ENCODE peak calls at places on chromosome 18, in five cellular contexts. N is fibroblast of lung, O is transverse colon, Y is heart right ventricle, X is neural progenitor cell. E is an unnamed sample. For H3K4me1, the result is how much of the 10 kb centered on the place peaks cover.

GRCh38 chr18:22946217-22946616 is 13.1 kb downstream of the RBBP8 start:
- DNase-seq in N (no peak), O (no peak), Y (no peak), X (no peak), E (no peak)

GRCh38 chr18:26453370-26454030 is 94.9 kb downstream of the KCTD1 start:
- DNase-seq in N (no peak), O (no peak), Y (no peak), X (no peak), E (no peak)

GRCh38 chr18:35729971-35730668 is 148.6 kb downstream of the GALNT1 start:
- DNase-seq in N (peak), O (no peak), Y (no peak), X (no peak), E (no peak)

GRCh38 chr18:73458186-73458964 is 590.6 kb upstream of the NETO1 start:
- DNase-seq in N (no peak), O (no peak), Y (no peak), X (no peak), E (no peak)

GRCh38 chr18:58113337-58113736 is 69.3 kb downstream of the NEDD4L start:
- DNase-seq in N (no peak), O (no peak), Y (no peak), X (no peak), E (no peak)

GRCh38 chr18:56286775-56287174 is 351.6 kb downstream of the TXNL1 start:
- DNase-seq in N (peak), O (no peak), Y (no peak), X (no peak), E (no peak)

GRCh38 chr18:55096261-55097026 is 137.2 kb upstream of the CCDC68 start:
- DNase-seq in N (peak), O (peak), Y (peak), X (peak), E (peak)

GRCh38 chr18:2846241-2846637 is 567 bp upstream of the EMILIN2 start:
- DNase-seq in N (peak), O (no peak), Y (no peak), X (peak), E (peak)

GRCh38 chr18:45275367-45276113 is 339.7 kb upstream of the SLC14A2 start:
- DNase-seq in N (peak), O (no peak), Y (no peak), X (peak), E (peak)

GRCh38 chr18:59220164-59220783 is 316 bp downstream of the GRP start:
- DNase-seq in N (no peak), O (no peak), Y (no peak), X (peak), E (no peak)

DNA sequence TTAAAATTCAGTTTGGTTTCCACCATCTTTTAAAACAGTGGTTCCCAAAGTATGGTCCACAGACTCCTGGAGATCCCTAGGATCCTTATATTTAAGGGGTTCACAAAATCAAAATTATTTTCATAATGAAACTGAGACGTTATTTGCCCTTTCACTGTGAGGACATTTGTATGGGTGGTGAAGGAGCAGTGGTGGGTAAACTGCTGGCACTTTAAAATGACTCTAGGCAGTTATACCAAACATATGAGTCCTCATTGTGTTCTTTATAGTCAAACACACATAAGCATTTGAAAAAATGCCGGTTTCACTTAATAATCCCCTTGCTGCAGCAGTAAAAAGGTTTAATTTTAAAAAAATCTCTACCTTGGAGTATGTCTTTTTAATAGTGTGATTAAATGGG is 7.2 kb downstream of the SMAD4 start:
- DNase-seq in N (no peak), O (no peak), Y (no peak), X (no peak), E (no peak)
- H3K4me1 ChIP-seq in N (under half), O (under half), Y (half or more), X (under half), E (under half)

GRCh38 chr18:79404567-79404910 is 8.8 kb downstream of the NFATC1 start:
- DNase-seq in N (no peak), O (no peak), Y (no peak), X (no peak), E (no peak)

GRCh38 chr18:79405781-79406575 is 10.2 kb downstream of the NFATC1 start:
- DNase-seq in N (no peak), O (peak), Y (peak), X (no peak), E (no peak)

GRCh38 chr18:79406708-79407107 is 11.0 kb downstream of the NFATC1 start:
- DNase-seq in N (no peak), O (no peak), Y (no peak), X (no peak), E (no peak)

GRCh38 chr18:79403723-79404566 is 8.2 kb downstream of the NFATC1 start:
- DNase-seq in N (no peak), O (no peak), Y (no peak), X (no peak), E (no peak)

DNA sequence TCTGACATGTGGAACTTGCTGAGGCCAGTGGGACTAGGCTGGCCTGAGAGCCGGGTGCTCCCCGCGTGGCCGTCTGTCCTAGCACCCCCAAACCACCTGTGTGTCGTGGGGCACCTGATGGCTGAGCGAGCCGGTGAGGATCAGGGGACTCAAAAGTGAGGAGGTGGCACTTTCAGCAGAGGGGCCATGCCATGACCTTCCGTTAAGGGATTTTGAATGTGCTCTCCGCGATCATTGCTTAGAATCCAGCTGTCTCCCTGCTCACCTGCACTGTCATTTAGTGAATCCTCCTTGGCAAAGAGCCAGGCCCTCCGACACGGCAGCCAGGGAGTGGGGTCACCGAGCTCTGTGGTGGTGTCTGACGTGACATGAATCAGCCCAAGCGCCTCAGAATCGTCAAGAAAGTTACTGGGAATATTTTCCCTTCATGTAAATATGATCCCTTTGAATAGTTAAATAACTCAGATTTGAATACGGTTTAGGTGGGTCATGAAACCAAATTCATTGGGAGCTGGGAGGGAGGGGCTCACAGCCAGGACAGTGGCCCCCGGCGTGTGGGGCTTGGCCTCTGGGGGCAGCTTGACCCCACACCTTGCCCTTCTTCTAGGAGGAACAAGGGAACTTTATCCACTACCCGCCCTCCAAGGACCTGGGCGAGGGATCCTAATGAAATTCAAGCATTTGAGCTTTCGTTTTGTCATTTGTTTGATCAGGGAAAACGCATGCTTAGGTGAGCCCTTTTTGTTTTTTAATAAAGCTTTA is 9.5 kb downstream of the NFATC1 start:
- DNase-seq in N (no peak), O (no peak), Y (no peak), X (no peak), E (no peak)
- H3K4me1 ChIP-seq in N (under half), O (under half), Y (half or more), X (under half), E (under half)

GRCh38 chr18:51030537-51031258 is 685 bp downstream of the SMAD4 start:
- DNase-seq in N (peak), O (peak), Y (peak), X (peak), E (peak)
- H3K4me1 ChIP-seq in N (under half), O (under half), Y (half or more), X (under half), E (under half)

GRCh38 chr18:63143246-63143847 is 176.2 kb downstream of the BCL2 start:
- DNase-seq in N (no peak), O (no peak), Y (no peak), X (no peak), E (no peak)

GRCh38 chr18:63141777-63142176 is 177.8 kb downstream of the BCL2 start:
- DNase-seq in N (no peak), O (peak), Y (no peak), X (no peak), E (no peak)

GRCh38 chr18:63142502-63143045 is 177.0 kb downstream of the BCL2 start:
- DNase-seq in N (no peak), O (no peak), Y (no peak), X (no peak), E (no peak)

GRCh38 chr18:63140038-63140450 is 179.5 kb downstream of the BCL2 start:
- DNase-seq in N (no peak), O (no peak), Y (no peak), X (no peak), E (no peak)

GRCh38 chr18:63140997-63141776 is 178.4 kb downstream of the BCL2 start:
- DNase-seq in N (no peak), O (no peak), Y (no peak), X (no peak), E (no peak)
- H3K4me1 ChIP-seq in N (under half), O (under half), Y (half or more), X (under half), E (under half)

GRCh38 chr18:77116201-77117080 is 16.1 kb downstream of the MBP start:
- DNase-seq in N (no peak), O (no peak), Y (no peak), X (no peak), E (no peak)
- H3K4me1 ChIP-seq in N (under half), O (under half), Y (under half), X (under half), E (under half)

DNA sequence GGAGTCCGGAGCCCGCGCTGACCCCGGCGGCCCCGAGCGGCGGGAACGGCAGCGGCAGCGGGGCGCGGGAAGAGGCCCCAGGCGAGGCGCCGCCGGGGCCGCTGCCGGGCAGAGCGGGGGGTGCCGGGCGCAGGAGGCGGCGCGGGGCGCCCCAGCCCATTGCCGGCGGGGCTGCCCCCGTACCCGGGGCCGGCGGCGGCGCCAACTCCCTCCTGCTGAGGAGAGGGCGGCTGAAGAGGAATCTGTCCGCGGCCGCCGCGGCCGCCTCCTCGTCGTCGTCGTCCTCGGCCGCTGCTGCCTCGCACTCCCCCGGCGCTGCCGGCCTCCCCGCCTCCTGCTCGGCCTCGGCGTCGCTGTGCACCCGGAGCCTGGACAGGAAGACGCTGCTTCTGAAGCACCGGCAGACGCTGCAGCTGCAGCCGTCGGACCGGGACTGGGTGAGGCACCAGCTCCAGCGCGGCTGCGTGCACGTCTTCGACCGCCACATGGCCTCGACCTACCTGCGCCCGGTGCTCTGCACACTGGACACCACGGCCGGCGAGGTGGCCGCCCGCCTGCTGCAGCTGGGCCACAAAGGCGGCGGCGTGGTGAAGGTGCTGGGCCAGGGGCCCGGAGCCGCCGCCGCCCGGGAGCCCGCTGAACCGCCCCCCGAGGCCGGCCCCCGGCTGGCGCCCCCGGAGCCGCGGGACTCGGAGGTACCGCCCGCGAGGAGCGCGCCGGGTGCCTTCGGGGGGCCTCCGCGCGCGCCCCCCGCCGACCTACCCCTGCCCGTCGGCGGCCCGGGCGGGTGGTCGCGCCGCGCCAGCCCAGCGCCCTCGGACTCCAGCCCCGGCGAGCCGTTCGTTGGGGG is 713 bp downstream of the PHLPP1 start:
- DNase-seq in N (peak), O (peak), Y (peak), X (peak), E (peak)
- H3K4me1 ChIP-seq in N (under half), O (under half), Y (under half), X (under half), E (under half)

GRCh38 chr18:70380915-70381896 is 92.4 kb downstream of the SOCS6 start:
- DNase-seq in N (peak), O (peak), Y (peak), X (peak), E (peak)
- H3K4me1 ChIP-seq in N (under half), O (under half), Y (under half), X (under half), E (half or more)

GRCh38 chr18:63191413-63191812 is 128.2 kb downstream of the BCL2 start:
- DNase-seq in N (no peak), O (no peak), Y (no peak), X (no peak), E (no peak)
- H3K4me1 ChIP-seq in N (under half), O (under half), Y (under half), X (under half), E (under half)